ENCODE peak calls at places on chromosomes 7 and 10, in four cellular contexts. M is GM12865, J is hepatocyte, O is ascending aorta. Q is an unnamed sample.

GRCh38 chr7:124257638-124258308 is 224.9 kb upstream of the TMEM229A start:
- DNase-seq in M (peak), J (no peak), O (no peak), Q (no peak)

GRCh38 chr10:110457851-110458582 is 39.7 kb upstream of the DUSP5 start:
- DNase-seq in M (peak), J (no peak), O (peak), Q (no peak)

GRCh38 chr10:124151466-124152095 is 58.2 kb upstream of the CHST15 start:
- DNase-seq in M (no peak), J (no peak), O (peak), Q (no peak)

GRCh38 chr10:5413012-5413938 is 918 bp downstream of the NET1 start:
- DNase-seq in M (peak), J (peak), O (peak), Q (no peak)

GRCh38 chr10:28922127-28922526 is 244.8 kb downstream of the BAMBI start:
- DNase-seq in M (no peak), J (no peak), O (no peak), Q (no peak)

GRCh38 chr7:133950856-133951255 is 176.3 kb upstream of the LRGUK start:
- DNase-seq in M (no peak), J (no peak), O (no peak), Q (no peak)

GRCh38 chr7:44308741-44309270 is 16.6 kb downstream of the CAMK2B start:
- DNase-seq in M (no peak), J (no peak), O (peak), Q (no peak)

GRCh38 chr7:29748286-29749099 is 57.8 kb upstream of the WIPF3 start:
- DNase-seq in M (peak), J (peak), O (no peak), Q (no peak)

GRCh38 chr10:53069013-53069412 is 296.4 kb upstream of the MBL2 start:
- DNase-seq in M (no peak), J (no peak), O (no peak), Q (no peak)

GRCh38 chr10:120493411-120494312 is 36.6 kb downstream of the PLPP4 start:
- DNase-seq in M (peak), J (no peak), O (no peak), Q (no peak)

GRCh38 chr10:71381611-71382010 is 15.1 kb upstream of the CDH23 start:
- DNase-seq in M (no peak), J (no peak), O (no peak), Q (no peak)

GRCh38 chr7:28272461-28272877 is 91.9 kb upstream of the JAZF1 start:
- DNase-seq in M (peak), J (peak), O (peak), Q (peak)

GRCh38 chr10:112738586-112739218 is 211.3 kb upstream of the TCF7L2 start:
- DNase-seq in M (no peak), J (peak), O (no peak), Q (no peak)

GRCh38 chr10:35394411-35394851 is 58.1 kb downstream of the CCNY start:
- DNase-seq in M (no peak), J (no peak), O (no peak), Q (no peak)

GRCh38 chr10:91050371-91051034 is 129.6 kb upstream of the ANKRD1 start:
- DNase-seq in M (no peak), J (no peak), O (no peak), Q (no peak)

GRCh38 chr10:78664929-78665525 is 403.7 kb upstream of the ZMIZ1 start:
- DNase-seq in M (peak), J (no peak), O (no peak), Q (no peak)

GRCh38 chr7:11753441-11753840 is 78.6 kb downstream of the THSD7A start:
- DNase-seq in M (peak), J (no peak), O (no peak), Q (no peak)

GRCh38 chr10:129963076-129963830 is 821 bp downstream of the EBF3 start:
- DNase-seq in M (no peak), J (peak), O (peak), Q (no peak)

GRCh38 chr10:12534824-12535223 is 185.5 kb downstream of the CAMK1D start:
- DNase-seq in M (no peak), J (no peak), O (no peak), Q (no peak)

GRCh38 chr10:78263521-78263988 is 229.9 kb downstream of the RPS24 start:
- DNase-seq in M (no peak), J (no peak), O (no peak), Q (peak)

GRCh38 chr10:78953124-78954008 is 115.4 kb upstream of the ZMIZ1 start:
- DNase-seq in M (peak), J (no peak), O (no peak), Q (no peak)

GRCh38 chr10:95290446-95290800 is 380 bp downstream of the PDLIM1 start:
- DNase-seq in M (no peak), J (peak), O (no peak), Q (no peak)

GRCh38 chr7:45606050-45606449 is 31.9 kb downstream of the ADCY1 start:
- DNase-seq in M (no peak), J (no peak), O (peak), Q (no peak)

GRCh38 chr10:96513686-96514551 is at the start of gene TLL2:
- DNase-seq in M (peak), J (peak), O (peak), Q (peak)

GRCh38 chr7:24885305-24885704 is 94.7 kb downstream of the OSBPL3 start:
- DNase-seq in M (no peak), J (no peak), O (no peak), Q (no peak)
- TF ChIP-seq CTCF in M (no peak), J (no peak), O (no peak), Q (no peak)

GRCh38 chr10:44293306-44293778 is 91.6 kb downstream of the CXCL12 start:
- DNase-seq in M (no peak), J (no peak), O (no peak), Q (no peak)
- TF ChIP-seq CTCF in M (no peak), J (no peak), O (no peak), Q (no peak)

GRCh38 chr10:48309711-48310226 is 3.3 kb downstream of the MAPK8 start:
- DNase-seq in M (peak), J (peak), O (no peak), Q (no peak)
- TF ChIP-seq CTCF in M (peak), J (peak), O (no peak), Q (no peak)

GRCh38 chr7:157253850-157254249 is 83.0 kb upstream of the DNAJB6 start:
- DNase-seq in M (no peak), J (no peak), O (peak), Q (peak)
- TF ChIP-seq CTCF in M (no peak), J (no peak), O (no peak), Q (peak)

GRCh38 chr10:99484626-99485581 is 47.8 kb upstream of the NKX2-3 start:
- DNase-seq in M (no peak), J (no peak), O (no peak), Q (no peak)
- TF ChIP-seq CTCF in M (no peak), J (peak), O (no peak), Q (no peak)

DNA sequence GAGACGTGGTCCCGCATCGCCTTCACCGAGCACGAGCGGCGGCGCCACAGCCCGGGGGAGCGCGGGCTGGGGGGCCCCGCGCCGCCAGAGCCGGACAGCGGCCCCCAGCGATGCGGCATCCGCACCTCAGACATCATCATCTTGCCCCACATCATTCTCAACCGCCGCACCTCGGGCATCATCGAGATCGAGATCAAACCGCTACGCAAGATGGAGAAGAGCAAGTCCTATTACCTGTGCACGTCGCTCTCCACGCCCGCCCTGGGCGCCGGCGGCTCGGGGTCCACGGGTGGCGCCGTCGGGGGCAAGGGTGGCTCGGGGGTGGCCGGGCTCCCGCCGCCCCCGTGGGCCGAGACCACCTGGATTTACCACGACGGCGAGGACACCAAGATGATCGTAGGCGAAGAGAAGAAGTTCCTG is 733 bp downstream of the CNNM2 start:
- DNase-seq in M (peak), J (peak), O (no peak), Q (no peak)
- TF ChIP-seq CTCF in M (no peak), J (no peak), O (no peak), Q (no peak)

GRCh38 chr7:2845193-2845592 is 1.1 kb upstream of the GNA12 start:
- DNase-seq in M (no peak), J (no peak), O (no peak), Q (no peak)

GRCh38 chr7:2844153-2845077 is at the start of gene GNA12:
- DNase-seq in M (peak), J (peak), O (peak), Q (peak)

GRCh38 chr7:2843711-2844152 is 376 bp downstream of the GNA12 start:
- DNase-seq in M (peak), J (peak), O (peak), Q (peak)

GRCh38 chr7:2841907-2842306 is 2.2 kb downstream of the GNA12 start:
- DNase-seq in M (no peak), J (no peak), O (no peak), Q (no peak)

DNA sequence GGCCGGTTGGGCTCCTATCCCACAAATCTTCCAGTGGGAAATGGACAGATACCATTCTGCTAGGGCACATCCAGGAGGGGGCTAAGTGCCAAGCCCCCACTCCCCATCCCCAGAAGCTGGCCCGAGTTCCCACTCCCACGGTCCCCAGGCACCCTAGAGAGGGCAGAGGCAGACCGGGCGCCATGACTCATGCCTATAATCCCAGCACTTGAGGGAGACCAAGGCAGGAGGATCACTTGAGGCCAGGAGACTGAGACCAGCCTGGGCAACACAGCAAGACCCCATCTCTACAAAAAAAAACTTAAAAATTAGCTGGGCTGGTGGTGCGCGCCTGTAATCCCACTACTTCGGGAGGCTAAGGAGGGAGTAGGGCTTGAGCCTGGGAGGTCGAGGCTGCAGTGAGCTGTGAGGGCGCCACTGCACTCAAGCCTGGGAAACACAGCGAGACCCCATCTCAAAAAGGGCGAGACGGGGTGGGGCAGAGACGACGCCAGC is 870 bp downstream of the GNA12 start:
- DNase-seq in M (no peak), J (no peak), O (no peak), Q (no peak)
- TF ChIP-seq CTCF in M (no peak), J (no peak), O (no peak), Q (no peak)

GRCh38 chr7:17083392-17084165 is 201.8 kb upstream of the AGR3 start:
- DNase-seq in M (no peak), J (no peak), O (no peak), Q (no peak)
- TF ChIP-seq CTCF in M (no peak), J (no peak), O (no peak), Q (no peak)

GRCh38 chr7:117405519-117405918 is 21.8 kb downstream of the ASZ1 start:
- DNase-seq in M (no peak), J (no peak), O (no peak), Q (no peak)
- TF ChIP-seq CTCF in M (no peak), J (no peak), O (no peak), Q (no peak)